ENCODE peak calls at places on chromosomes 4 and X, in seven cellular contexts. F is NB4, D is testis, W is lower leg skin, O is adrenal gland, G is esophagus squamous epithelium, P is K562. C is an unnamed sample.

GRCh38 chr4:7037425-7037824 is 5.7 kb upstream of the TADA2B start:
- DNase-seq in P (no peak), F (no peak), D (no peak), G (no peak), W (no peak), O (no peak), C (no peak)

GRCh38 chr4:47217291-47217690 is 185.9 kb downstream of the GABRB1 start:
- DNase-seq in P (no peak), G (no peak), O (no peak), W (no peak), F (no peak), D (no peak), C (no peak)

GRCh38 chr4:28469886-28470285 is 1609.2 kb downstream of the STIM2 start:
- DNase-seq in G (no peak), D (no peak), F (no peak), P (no peak), W (no peak), O (no peak), C (no peak)

GRCh38 chr4:40769266-40769665 is 19.5 kb downstream of the NSUN7 start:
- DNase-seq in W (no peak), O (no peak), D (no peak), G (no peak), F (no peak), P (no peak), C (no peak)

GRCh38 chrX:104112326-104112951 is at the start of gene ZCCHC18:
- DNase-seq in G (no peak), W (peak; percentile 87), P (peak; percentile 22), F (peak; percentile 53), O (peak; percentile 68), D (peak; percentile 67), C (peak; percentile 41)

GRCh38 chrX:2703991-2704369 is 12.9 kb downstream of the CD99 start:
- DNase-seq in D (peak; percentile 74), W (no peak), F (no peak), P (no peak), G (no peak), O (no peak), C (no peak)

GRCh38 chr4:176788971-176789370 is 3.8 kb downstream of the VEGFC start:
- DNase-seq in W (no peak), P (no peak), D (no peak), O (no peak), F (no peak), G (no peak), C (no peak)

GRCh38 chrX:10230222-10230621 is 73.4 kb downstream of the CLCN4 start:
- DNase-seq in D (no peak), G (no peak), P (no peak), W (no peak), F (no peak), O (no peak), C (no peak)

GRCh38 chr4:158783775-158784174 is 14.9 kb downstream of the FNIP2 start:
- DNase-seq in O (no peak), D (no peak), P (no peak), F (peak; percentile 4), G (no peak), W (no peak), C (peak; percentile 27)

GRCh38 chr4:16516796-16517413 is 290.6 kb upstream of the TAPT1 start:
- DNase-seq in D (peak; percentile 87), G (no peak), W (no peak), P (no peak), O (peak; percentile 88), F (peak; percentile 34), C (no peak)

GRCh38 chr4:184941671-184942070 is 76.6 kb upstream of the HELT start:
- DNase-seq in W (no peak), O (no peak), P (no peak), F (no peak), D (no peak), G (no peak), C (no peak)

GRCh38 chr4:8642651-8643321 is 50.2 kb downstream of the CPZ start:
- DNase-seq in F (no peak), W (peak; percentile 46), D (no peak), P (no peak), G (no peak), O (no peak), C (no peak)

GRCh38 chr4:73721419-73721818 is 18.9 kb upstream of the CXCL8 start:
- DNase-seq in O (no peak), F (peak; percentile 66), G (no peak), W (no peak), D (no peak), P (no peak), C (no peak)

GRCh38 chr4:7075962-7076693 is 8.3 kb upstream of the GRPEL1 start:
- DNase-seq in G (no peak), F (no peak), W (peak; percentile 68), O (peak; percentile 43), D (no peak), P (no peak), C (no peak)

GRCh38 chrX:153644356-153645125 is 2.5 kb upstream of the DUSP9 start:
- DNase-seq in O (no peak), D (no peak), G (no peak), P (no peak), W (peak; percentile 56), F (no peak), C (no peak)

GRCh38 chr4:117311989-117312388 is 226.6 kb upstream of the TRAM1L1 start:
- DNase-seq in O (no peak), P (no peak), F (no peak), D (no peak), G (no peak), W (no peak), C (no peak)

GRCh38 chr4:156939801-156940200 is 31.8 kb downstream of the PDGFC start:
- DNase-seq in P (no peak), W (no peak), O (no peak), D (no peak), F (no peak), G (no peak), C (no peak)

GRCh38 chrX:2471641-2472040 is 29.1 kb downstream of the DHRSX start:
- DNase-seq in F (no peak), O (no peak), P (no peak), G (no peak), W (no peak), D (no peak), C (no peak)

GRCh38 chr4:54217642-54218486 is 11.2 kb upstream of the PDGFRA start:
- DNase-seq in O (peak; percentile 88), W (peak; percentile 95), F (peak; percentile 75), G (peak; percentile 21), D (peak; percentile 91), P (peak; percentile 80), C (peak; percentile 56)

GRCh38 chr4:108270466-108271450 is 102.0 kb upstream of the LEF1 start:
- DNase-seq in G (no peak), F (peak; percentile 7), O (no peak), D (no peak), W (no peak), P (no peak), C (no peak)

GRCh38 chr4:88382621-88383020 is 4.0 kb downstream of the HERC6 start:
- DNase-seq in W (no peak), D (no peak), O (no peak), P (no peak), F (no peak), G (no peak), C (no peak)

GRCh38 chr4:88378691-88379559 is at the start of gene HERC6:
- DNase-seq in O (peak; percentile 94), G (peak; percentile 50), W (peak; percentile 92), P (peak; percentile 63), F (peak; percentile 95), D (peak; percentile 82), C (peak; percentile 45)
- TF ChIP-seq POLR2A in O (no peak), G (no peak), W (no peak), P (no peak), F (no peak), D (no peak), C (peak; percentile 20)

GRCh38 chr4:48830706-48831531 is at the start of gene OCIAD1:
- DNase-seq in W (peak; percentile 99), G (peak; percentile 93), O (peak; percentile 100), P (peak; percentile 99), D (peak; percentile 99), F (peak; percentile 100), C (peak; percentile 84)
- TF ChIP-seq POLR2A in W (no peak), G (peak; percentile 5), O (no peak), P (peak; percentile 95), D (no peak), F (peak; percentile 66), C (peak; percentile 44)

GRCh38 chrX:1392376-1393130 is 640 bp upstream of the SLC25A6 start:
- DNase-seq in F (peak; percentile 66), P (peak; percentile 46), D (peak; percentile 82), G (no peak), O (peak; percentile 85), W (peak; percentile 91), C (no peak)
- TF ChIP-seq POLR2A in F (peak; percentile 51), P (no peak), D (no peak), G (no peak), O (peak; percentile 36), W (no peak), C (peak; percentile 41)

GRCh38 chr4:1179089-1179441 is 6.7 kb upstream of the SPON2 start:
- DNase-seq in F (no peak), O (no peak), G (no peak), D (no peak), P (peak; percentile 78), W (no peak), C (no peak)

GRCh38 chr4:1178300-1179088 is 6.1 kb upstream of the SPON2 start:
- DNase-seq in D (no peak), F (no peak), P (no peak), O (no peak), G (no peak), W (no peak), C (no peak)

GRCh38 chr4:1175635-1176229 is 3.3 kb upstream of the SPON2 start:
- DNase-seq in F (no peak), D (no peak), W (peak; percentile 82), G (no peak), P (no peak), O (no peak), C (no peak)

GRCh38 chr4:1176398-1177273 is 4.3 kb upstream of the SPON2 start:
- DNase-seq in P (no peak), F (no peak), D (no peak), W (no peak), O (no peak), G (no peak), C (no peak)

GRCh38 chr4:1177274-1178141 is 5.1 kb upstream of the SPON2 start:
- DNase-seq in D (no peak), W (peak; percentile 89), G (no peak), P (no peak), O (no peak), F (peak; percentile 93), C (no peak)
- TF ChIP-seq POLR2A in D (no peak), W (no peak), G (no peak), P (no peak), O (no peak), F (no peak), C (no peak)

DNA sequence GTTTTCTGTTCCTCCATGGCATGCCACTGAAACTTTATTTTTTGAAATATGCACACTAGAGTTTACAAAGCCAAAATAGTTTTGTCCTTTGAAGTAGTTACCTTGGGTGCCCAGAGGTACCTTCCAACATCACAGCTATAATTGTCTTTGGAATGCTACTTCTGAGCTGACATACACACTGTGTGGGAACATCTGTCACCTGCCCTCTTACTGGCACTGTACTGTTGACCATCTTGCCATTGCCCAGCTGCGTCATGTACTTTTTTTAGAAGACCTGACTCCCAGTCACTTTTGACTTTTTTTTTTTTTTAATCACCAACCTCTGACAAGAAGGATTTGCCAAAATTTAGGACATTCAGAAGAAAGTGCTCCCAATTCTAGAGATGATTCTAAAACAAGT is 200.5 kb upstream of the CXorf66 start:
- DNase-seq in F (no peak), G (no peak), W (no peak), O (no peak), D (no peak), P (no peak), C (no peak)
- TF ChIP-seq POLR2A in F (no peak), G (no peak), W (no peak), O (no peak), D (no peak), P (no peak), C (no peak)